ENCODE peak calls at places on chromosome 21, in seven cellular contexts. M is esophagus muscularis mucosa, G is HepG2, E is ovary, W is transverse colon, O is H1, Z is GM12878. F is an unnamed sample. For H3K27me3, the result is how much of the 10 kb centered on the place peaks cover.

GRCh38 chr21:19935459-19935858 is 1062.8 kb upstream of the NCAM2 start:
- DNase-seq in W (no peak), Z (no peak), O (no peak), G (no peak), E (no peak), M (no peak), F (no peak)

GRCh38 chr21:39220150-39220549 is 36.9 kb upstream of the PSMG1 start:
- DNase-seq in W (no peak), O (no peak), Z (no peak), M (no peak), E (no peak), G (no peak), F (no peak)

GRCh38 chr21:19433623-19434022 is 1030.0 kb upstream of the TMPRSS15 start:
- DNase-seq in O (no peak), W (no peak), G (no peak), M (no peak), E (no peak), Z (no peak), F (no peak)

GRCh38 chr21:31218830-31219608 is 125.0 kb downstream of the TIAM1 start:
- DNase-seq in G (no peak), Z (no peak), M (peak), E (no peak), W (peak), O (no peak), F (peak)

GRCh38 chr21:36321325-36322082 is 1.5 kb downstream of the MORC3 start:
- DNase-seq in Z (no peak), G (no peak), O (no peak), M (no peak), W (no peak), E (no peak), F (no peak)

GRCh38 chr21:22319435-22319834 is 1321.2 kb downstream of the NCAM2 start:
- DNase-seq in O (no peak), Z (no peak), W (no peak), E (no peak), M (no peak), G (no peak), F (no peak)

GRCh38 chr21:20701235-20701634 is 297.0 kb upstream of the NCAM2 start:
- DNase-seq in Z (no peak), W (no peak), M (no peak), O (no peak), G (no peak), E (no peak), F (no peak)

GRCh38 chr21:31459457-31459856 is 115.4 kb upstream of the TIAM1 start:
- DNase-seq in E (no peak), O (no peak), W (no peak), Z (no peak), M (no peak), G (no peak), F (no peak)

GRCh38 chr21:28607545-28607944 is 385.1 kb downstream of the LTN1 start:
- DNase-seq in E (no peak), M (no peak), Z (no peak), W (no peak), O (no peak), G (no peak), F (no peak)

GRCh38 chr21:28538987-28539622 is 453.6 kb downstream of the LTN1 start:
- DNase-seq in M (no peak), O (no peak), G (no peak), W (no peak), E (no peak), Z (no peak), F (no peak)

GRCh38 chr21:36166705-36167104 is 10.1 kb downstream of the DOP1B start:
- DNase-seq in Z (no peak), W (peak), E (no peak), M (no peak), G (no peak), O (no peak), F (no peak)

GRCh38 chr21:21612446-21612845 is 614.2 kb downstream of the NCAM2 start:
- DNase-seq in W (no peak), M (no peak), G (no peak), Z (no peak), E (no peak), O (peak), F (no peak)

GRCh38 chr21:14271053-14271452 is 55.1 kb downstream of the RBM11 start:
- DNase-seq in G (no peak), E (no peak), O (no peak), Z (no peak), W (no peak), M (no peak), F (no peak)

GRCh38 chr21:29938968-29939858 is 583 bp downstream of the GRIK1 start:
- DNase-seq in Z (no peak), E (no peak), W (no peak), M (no peak), O (no peak), G (no peak), F (no peak)

GRCh38 chr21:23936224-23936623 is 1671.1 kb downstream of the MRPL39 start:
- DNase-seq in W (no peak), O (no peak), G (no peak), E (no peak), M (no peak), Z (no peak), F (peak)

GRCh38 chr21:36103434-36103833 is 31.4 kb upstream of the CBR3 start:
- DNase-seq in W (no peak), O (no peak), M (no peak), Z (no peak), E (no peak), G (no peak), F (no peak)

GRCh38 chr21:37424987-37425386 is 58.4 kb downstream of the DYRK1A start:
- DNase-seq in G (no peak), Z (no peak), W (no peak), M (no peak), O (no peak), E (no peak), F (no peak)

GRCh38 chr21:37429356-37429755 is 62.8 kb downstream of the DYRK1A start:
- DNase-seq in G (no peak), Z (no peak), E (no peak), M (no peak), O (no peak), W (no peak), F (no peak)

GRCh38 chr21:37430184-37430821 is 63.7 kb downstream of the DYRK1A start:
- DNase-seq in M (no peak), E (no peak), Z (no peak), G (peak), O (no peak), W (no peak), F (no peak)

GRCh38 chr21:37425684-37426083 is 59.1 kb downstream of the DYRK1A start:
- DNase-seq in O (no peak), M (no peak), Z (no peak), G (no peak), W (no peak), E (no peak), F (no peak)

DNA sequence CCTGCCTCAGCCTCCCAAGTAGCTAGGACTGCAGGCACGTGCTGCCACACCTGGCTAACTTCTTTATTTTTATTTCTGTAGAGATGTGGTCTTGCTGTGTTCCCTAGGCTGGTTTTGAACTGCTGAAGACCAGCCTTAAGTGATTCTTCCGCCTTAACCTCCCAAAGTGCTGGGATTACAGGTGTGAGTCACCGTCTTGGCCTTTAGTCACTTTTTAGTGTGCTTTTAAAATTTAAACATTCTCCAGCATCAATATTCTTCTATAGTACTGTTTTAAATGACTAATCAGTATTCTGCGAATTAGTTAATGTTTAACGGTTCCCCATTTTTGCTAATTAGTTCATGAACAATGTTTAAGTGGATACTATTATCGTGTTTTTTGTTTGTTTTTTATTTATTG is 60.6 kb downstream of the DYRK1A start:
- DNase-seq in W (no peak), M (no peak), G (no peak), Z (no peak), E (no peak), O (no peak), F (no peak)
- H3K27me3 ChIP-seq in W (under half), M (under half), G (under half), Z (under half), E (under half), O (under half), F (under half)

GRCh38 chr21:26845066-26845749 is at the start of gene ADAMTS1:
- DNase-seq in M (peak), G (peak), E (peak), O (peak), W (peak), Z (no peak), F (peak)

GRCh38 chr21:26842300-26842699 is 2.9 kb downstream of the ADAMTS1 start:
- DNase-seq in G (no peak), E (peak), O (no peak), Z (no peak), W (no peak), M (no peak), F (no peak)

GRCh38 chr21:26844258-26845065 is 747 bp downstream of the ADAMTS1 start:
- DNase-seq in E (peak), Z (no peak), W (no peak), M (no peak), G (no peak), O (no peak), F (peak)

GRCh38 chr21:26843912-26844257 is 1.3 kb downstream of the ADAMTS1 start:
- DNase-seq in W (no peak), O (no peak), Z (no peak), G (no peak), E (no peak), M (no peak), F (no peak)

GRCh38 chr21:26842976-26843911 is 2.0 kb downstream of the ADAMTS1 start:
- DNase-seq in M (peak), E (peak), G (no peak), W (peak), Z (no peak), O (no peak), F (peak)
- TF ChIP-seq EP300 in M (no peak), E (peak), G (no peak), W (no peak), Z (no peak), O (no peak), F (peak)

GRCh38 chr21:33117268-33117888 is 47.4 kb downstream of the OLIG1 start:
- DNase-seq in Z (no peak), G (no peak), O (no peak), M (no peak), W (no peak), E (no peak), F (no peak)
- H3K27me3 ChIP-seq in Z (under half), G (under half), O (under half), M (under half), W (half or more), E (under half), F (under half)

GRCh38 chr21:34836103-34836932 is 167.5 kb downstream of the CLIC6 start:
- DNase-seq in Z (no peak), O (no peak), W (peak), E (peak), G (peak), M (no peak), F (peak)
- TF ChIP-seq EP300 in Z (no peak), O (no peak), W (no peak), E (no peak), G (peak), M (no peak), F (peak)

DNA sequence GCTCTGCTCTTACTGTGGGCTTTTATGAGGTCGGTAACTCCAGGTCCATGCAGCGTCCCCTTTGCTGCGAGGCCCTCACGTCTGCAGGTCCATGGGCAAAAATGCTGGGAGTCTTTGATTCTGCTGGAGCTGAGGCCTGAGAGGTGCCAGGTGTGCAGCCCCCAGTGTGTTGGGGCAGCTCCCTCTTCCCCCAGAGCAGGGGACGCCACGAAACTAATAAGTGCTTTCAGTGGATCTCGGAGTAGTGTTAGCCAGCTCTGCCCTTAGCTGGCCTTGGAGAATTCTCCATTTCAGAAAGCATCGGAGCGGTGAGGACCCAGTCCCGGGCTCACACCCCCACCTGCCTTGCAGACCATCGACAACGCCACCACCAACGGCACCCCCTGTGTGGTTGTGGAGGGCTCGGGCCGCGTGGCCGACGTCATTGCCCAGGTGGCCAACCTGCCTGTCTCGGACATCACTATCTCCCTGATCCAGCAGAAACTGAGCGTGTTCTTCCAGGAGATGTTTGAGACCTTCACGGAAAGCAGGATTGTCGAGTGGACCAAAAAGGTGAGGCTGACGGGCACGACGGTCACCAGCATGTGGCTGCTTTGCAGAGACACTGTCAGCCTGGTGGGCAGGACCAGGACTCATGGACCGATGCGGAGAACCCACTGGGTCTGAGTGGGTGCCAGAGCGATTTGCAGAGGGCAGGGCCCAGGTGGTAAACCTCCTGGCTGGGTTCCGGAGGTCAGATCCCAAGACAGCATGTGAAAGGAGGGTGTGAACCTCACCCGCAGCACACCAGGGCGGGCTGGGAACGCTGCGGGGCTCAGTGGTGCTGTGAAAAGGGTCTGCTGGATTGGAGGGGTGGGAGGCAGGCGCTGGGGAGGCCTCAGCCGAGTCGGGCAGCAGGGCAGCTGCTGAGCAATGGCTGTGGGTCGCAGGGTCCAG is 25.5 kb downstream of the TRPM2 start:
- DNase-seq in G (no peak), M (no peak), W (no peak), E (no peak), Z (no peak), O (no peak), F (no peak)
- H3K27me3 ChIP-seq in G (half or more), M (under half), W (under half), E (under half), Z (under half), O (under half), F (under half)

DNA sequence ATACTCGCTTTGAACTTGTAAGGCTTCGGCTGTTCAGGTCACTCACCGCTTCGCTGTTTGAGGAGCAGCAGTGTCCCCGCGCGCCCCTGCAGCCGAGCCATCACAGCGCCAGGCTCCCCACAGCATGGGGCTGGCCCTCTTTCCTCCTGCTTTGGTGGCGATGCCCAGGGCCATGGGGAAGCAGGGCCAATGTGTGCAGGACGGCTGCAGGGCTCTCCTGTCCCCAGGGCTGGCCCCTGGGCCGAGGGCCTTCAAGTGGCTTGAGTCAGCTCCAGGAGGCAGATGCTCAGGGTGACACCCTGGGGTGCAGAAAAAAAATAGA is 38.5 kb upstream of the TRAPPC10 start:
- DNase-seq in G (no peak), Z (no peak), W (no peak), O (no peak), M (no peak), E (no peak), F (no peak)
- TF ChIP-seq EP300 in G (no peak), Z (no peak), W (no peak), O (no peak), M (no peak), E (no peak), F (no peak)

DNA sequence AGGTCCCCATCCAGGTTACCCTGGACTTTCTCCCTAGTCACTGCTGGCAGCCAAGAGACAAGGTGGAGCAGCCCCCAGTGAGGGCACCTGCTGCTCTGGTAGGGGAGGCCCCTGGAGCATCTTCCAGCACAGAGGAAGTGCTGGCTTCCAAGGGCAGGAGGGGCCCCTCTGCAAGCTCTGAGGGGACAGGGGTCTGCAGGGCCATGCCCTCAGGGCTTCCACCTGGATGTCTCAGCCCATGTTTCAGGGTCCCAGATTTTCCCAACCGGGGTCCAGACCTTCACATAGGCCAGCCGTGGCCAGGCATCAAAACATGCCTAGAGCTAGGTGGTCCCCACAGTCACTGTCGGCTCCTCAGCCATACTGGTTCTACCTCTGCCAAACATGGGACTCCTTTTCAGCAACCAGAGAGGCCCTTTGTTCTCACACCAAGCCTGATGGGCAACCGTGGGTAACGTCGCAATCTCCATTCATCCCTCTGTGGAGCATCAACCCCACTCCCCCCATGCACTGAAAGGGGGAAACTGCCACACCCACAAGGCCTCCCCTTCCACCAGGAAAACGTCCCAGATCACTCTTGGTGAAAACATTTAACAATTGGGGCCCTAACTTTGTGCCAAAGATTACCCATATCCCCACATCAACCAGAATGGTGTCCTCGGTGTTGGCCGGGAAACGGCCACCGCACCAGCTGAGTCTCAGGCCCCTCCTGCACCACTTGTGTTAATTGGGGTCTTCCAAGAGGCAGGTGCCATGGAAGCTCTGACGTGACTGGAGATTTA is 1.9 kb upstream of the COL6A2 start:
- DNase-seq in G (no peak), M (no peak), O (no peak), W (no peak), Z (no peak), E (peak), F (no peak)
- H3K27me3 ChIP-seq in G (half or more), M (under half), O (under half), W (under half), Z (under half), E (under half), F (under half)

GRCh38 chr21:15815285-15815684 is 85.5 kb downstream of the USP25 start:
- DNase-seq in O (no peak), G (no peak), E (no peak), M (no peak), W (no peak), Z (no peak), F (no peak)
- TF ChIP-seq EP300 in O (no peak), G (no peak), E (no peak), M (no peak), W (no peak), Z (no peak), F (no peak)

DNA sequence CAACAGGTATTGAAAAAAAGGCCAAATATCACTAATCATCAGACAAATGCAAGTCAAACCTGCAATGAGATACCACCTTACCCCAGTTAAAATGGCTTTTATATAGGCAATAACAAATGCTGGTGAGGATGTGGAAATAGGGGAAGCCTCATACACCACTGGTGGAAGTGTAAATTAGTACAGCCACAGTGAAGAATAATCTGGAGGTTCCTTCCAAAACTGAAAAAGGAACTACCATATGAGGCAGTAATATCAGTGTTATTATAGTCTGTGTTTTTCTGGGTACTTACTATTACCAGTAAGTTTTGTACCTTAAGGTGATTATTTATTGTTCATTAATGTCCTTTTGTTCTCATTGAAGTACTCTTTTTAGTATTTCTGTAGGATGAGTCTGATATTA is 201.3 kb downstream of the MRPL39 start:
- DNase-seq in O (no peak), G (no peak), E (no peak), Z (no peak), W (no peak), M (no peak), F (no peak)
- H3K27me3 ChIP-seq in O (under half), G (under half), E (under half), Z (under half), W (under half), M (under half), F (under half)